ENCODE peak calls at places on chromosomes 1 and 21, in five cellular contexts. J is astrocyte, S is WTC11, X is dorsolateral prefrontal cortex, T is heart left ventricle. P is an unnamed sample.

GRCh38 chr1:119713039-119713537 is 1.4 kb downstream of the PHGDH start:
- DNase-seq in S (no peak), J (peak; percentile 26), T (no peak), X (no peak), P (peak; percentile 39)

GRCh38 chr1:205774277-205775014 is 836 bp downstream of the RAB29 start:
- DNase-seq in S (peak; percentile 37), J (no peak), X (no peak), T (no peak), P (peak; percentile 73)

GRCh38 chr1:232393010-232393833 is 236.7 kb downstream of the SIPA1L2 start:
- DNase-seq in S (no peak), J (peak; percentile 50), T (no peak), X (no peak), P (peak; percentile 25)

GRCh38 chr1:152884966-152885624 is 7.0 kb downstream of the SMCP start:
- DNase-seq in J (peak; percentile 66), S (no peak), T (no peak), X (no peak), P (no peak)

GRCh38 chr1:26469558-26469957 is 2.7 kb upstream of the HMGN2 start:
- DNase-seq in S (no peak), J (no peak), X (no peak), T (no peak), P (no peak)

GRCh38 chr21:23936991-23937390 is 1670.3 kb downstream of the MRPL39 start:
- DNase-seq in J (no peak), T (no peak), S (no peak), X (no peak), P (no peak)

GRCh38 chr1:99622702-99623347 is 23.1 kb upstream of the PALMD start:
- DNase-seq in X (no peak), S (no peak), J (no peak), T (no peak), P (no peak)

GRCh38 chr1:65724151-65724550 is 68.5 kb upstream of the PDE4B start:
- DNase-seq in X (no peak), J (no peak), S (no peak), T (no peak), P (no peak)

GRCh38 chr1:211483896-211484612 is 7.9 kb downstream of the RD3 start:
- DNase-seq in J (no peak), T (no peak), S (no peak), X (no peak), P (no peak)

GRCh38 chr1:171788696-171789095 is 7.2 kb downstream of the METTL13 start:
- DNase-seq in T (no peak), X (no peak), S (no peak), J (peak; percentile 83), P (no peak)

GRCh38 chr1:206891412-206891811 is 5.8 kb upstream of the IL24 start:
- DNase-seq in T (no peak), S (no peak), J (no peak), X (no peak), P (no peak)

GRCh38 chr1:119373465-119373864 is 4.9 kb downstream of the HAO2 start:
- DNase-seq in S (no peak), T (no peak), X (no peak), J (peak; percentile 21), P (no peak)

GRCh38 chr21:37496972-37497371 is 130.4 kb downstream of the DYRK1A start:
- DNase-seq in S (no peak), X (no peak), J (no peak), T (no peak), P (no peak)

GRCh38 chr1:151050051-151050688 is 2.6 kb downstream of the C1orf56 start:
- DNase-seq in X (no peak), T (no peak), S (no peak), J (no peak), P (no peak)

GRCh38 chr1:104991702-104992101 is 1242.0 kb downstream of the AMY1C start:
- DNase-seq in T (no peak), J (no peak), S (no peak), X (no peak), P (no peak)

GRCh38 chr1:205775717-205776056 is 405 bp upstream of the RAB29 start:
- DNase-seq in X (no peak), J (peak; percentile 25), T (no peak), S (no peak), P (no peak)

GRCh38 chr1:182181167-182181572 is 119.7 kb upstream of the ZNF648 start:
- DNase-seq in J (no peak), T (no peak), X (no peak), S (no peak), P (no peak)

GRCh38 chr21:38140192-38140905 is 116.4 kb upstream of the KCNJ15 start:
- DNase-seq in T (no peak), S (no peak), J (peak; percentile 15), X (no peak), P (no peak)

GRCh38 chr1:226686440-226687436 is 52.3 kb downstream of the ITPKB start:
- DNase-seq in T (no peak), X (no peak), S (no peak), J (no peak), P (no peak)

GRCh38 chr1:108051625-108052382 is 86.8 kb upstream of the VAV3 start:
- DNase-seq in X (no peak), T (no peak), S (no peak), J (no peak), P (no peak)

GRCh38 chr1:25009675-25010262 is 79.7 kb upstream of the RUNX3 start:
- DNase-seq in S (no peak), X (no peak), J (no peak), T (no peak), P (no peak)

GRCh38 chr1:68331117-68331865 is 99.0 kb upstream of the WLS start:
- DNase-seq in T (no peak), J (peak; percentile 98), S (no peak), X (no peak), P (no peak)

GRCh38 chr1:40389234-40389815 is 15.8 kb downstream of the SMAP2 start:
- DNase-seq in T (no peak), X (no peak), S (no peak), J (no peak), P (no peak)

GRCh38 chr1:103513720-103514119 is 11.8 kb upstream of the RNPC3 start:
- DNase-seq in T (no peak), S (no peak), J (no peak), X (no peak), P (no peak)

GRCh38 chr1:1431845-1432565 is 3.5 kb upstream of the VWA1 start:
- DNase-seq in J (no peak), T (peak; percentile 73), X (no peak), S (peak; percentile 25), P (no peak)

GRCh38 chr1:8495928-8496401 is 178.1 kb downstream of the SLC45A1 start:
- DNase-seq in X (no peak), T (no peak), S (no peak), J (no peak), P (no peak)

GRCh38 chr1:36114371-36114770 is 10.7 kb downstream of the COL8A2 start:
- DNase-seq in X (no peak), S (no peak), T (no peak), J (no peak), P (no peak)

GRCh38 chr1:30378991-30379581 is 344.3 kb downstream of the MATN1 start:
- DNase-seq in J (peak; percentile 95), T (no peak), S (no peak), X (no peak), P (no peak)

GRCh38 chr1:241702436-241702835 is 50.4 kb downstream of the WDR64 start:
- DNase-seq in J (peak; percentile 18), T (no peak), X (no peak), S (no peak), P (no peak)

GRCh38 chr1:1344672-1345361 is 4.4 kb downstream of the DVL1 start:
- DNase-seq in J (peak; percentile 83), X (no peak), S (peak; percentile 52), T (no peak), P (no peak)

GRCh38 chr1:186374313-186375151 is 521 bp downstream of the TPR start:
- DNase-seq in S (no peak), T (peak; percentile 35), X (no peak), J (peak; percentile 24), P (no peak)
- TF ChIP-seq CTCF in S (no peak), T (no peak), X (no peak), J (no peak), P (no peak)

GRCh38 chr21:46325073-46325912 is 1.3 kb downstream of the PCNT start:
- DNase-seq in T (peak; percentile 52), S (peak; percentile 70), X (peak; percentile 65), J (peak; percentile 28), P (peak; percentile 75)

GRCh38 chr21:46328151-46328550 is 4.2 kb downstream of the PCNT start:
- DNase-seq in S (no peak), J (no peak), X (no peak), T (no peak), P (no peak)

GRCh38 chr21:46324390-46325072 is 575 bp downstream of the PCNT start:
- DNase-seq in X (peak; percentile 91), T (peak; percentile 89), S (peak; percentile 85), J (peak; percentile 41), P (peak; percentile 87)

GRCh38 chr21:46327711-46328110 is 3.8 kb downstream of the PCNT start:
- DNase-seq in X (no peak), T (no peak), S (no peak), J (no peak), P (no peak)

DNA sequence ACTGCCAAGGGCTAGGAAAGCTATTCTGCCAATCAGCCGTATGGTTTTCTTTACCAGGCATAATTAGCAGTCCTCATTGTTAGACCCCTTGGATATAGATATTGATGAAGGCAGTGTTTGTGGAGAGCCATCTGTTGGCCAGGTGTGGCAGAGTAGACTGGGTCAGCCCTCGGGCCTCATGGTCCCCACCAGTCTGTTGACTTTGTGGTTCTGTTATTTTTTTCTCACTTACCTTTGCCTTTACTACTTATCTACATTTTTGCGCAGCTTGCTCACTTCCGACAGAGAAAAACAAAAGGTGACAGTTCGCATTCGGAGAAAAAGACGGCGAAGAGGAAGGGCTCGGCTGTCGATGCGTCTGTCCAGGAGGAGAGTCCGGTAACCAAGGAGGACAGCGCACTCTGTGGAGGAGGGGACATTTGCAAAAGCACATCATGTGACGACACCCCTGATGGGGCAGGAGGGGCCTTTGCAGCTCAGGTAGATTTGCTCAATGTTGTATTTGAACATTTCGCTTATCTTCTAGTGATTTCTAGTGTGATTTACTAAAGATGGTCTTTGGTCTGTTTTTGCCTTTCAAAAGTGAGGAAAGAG is 2.3 kb downstream of the PCNT start:
- DNase-seq in T (no peak), S (no peak), J (no peak), X (no peak), P (no peak)
- TF ChIP-seq CTCF in T (no peak), S (no peak), J (no peak), X (no peak), P (peak; percentile 32)

GRCh38 chr1:178501705-178502329 is 5.1 kb upstream of the CLEC20A start:
- DNase-seq in X (peak; percentile 70), S (peak; percentile 92), J (peak; percentile 22), T (peak; percentile 66), P (peak; percentile 87)

GRCh38 chr1:178502330-178502714 is 5.6 kb upstream of the CLEC20A start:
- DNase-seq in J (no peak), X (no peak), S (no peak), T (no peak), P (no peak)

GRCh38 chr1:178500091-178500770 is 3.5 kb upstream of the CLEC20A start:
- DNase-seq in X (no peak), S (no peak), T (no peak), J (no peak), P (peak; percentile 50)

GRCh38 chr1:178502856-178503255 is 6.1 kb upstream of the CLEC20A start:
- DNase-seq in X (no peak), S (no peak), T (no peak), J (no peak), P (no peak)

GRCh38 chr1:178500936-178501554 is 4.3 kb upstream of the CLEC20A start:
- DNase-seq in S (peak; percentile 41), J (no peak), T (no peak), X (no peak), P (peak; percentile 65)
- TF ChIP-seq CTCF in S (no peak), J (no peak), T (no peak), X (no peak), P (no peak)

GRCh38 chr1:48677306-48678287 is 99.1 kb downstream of the BEND5 start:
- DNase-seq in S (peak; percentile 74), J (peak; percentile 26), X (peak; percentile 71), T (peak; percentile 37), P (peak; percentile 79)
- TF ChIP-seq CTCF in S (peak; percentile 66), J (peak; percentile 64), X (peak; percentile 82), T (peak; percentile 69), P (peak; percentile 89)